ENCODE peak calls at places on chromosomes 6 and 20, in seven cellular contexts. One of them, this sample, is unnamed.
A peak's percentile ranks its signal among the peaks of the same experiment; 100 is the strongest.

GRCh38 chr6:4941782-4942672 is 61.8 kb downstream of the RPP40 start:
- DNase-seq in lung: peak; percentile 46
- DNase-seq in gastrocnemius medialis: peak; percentile 76
- DNase-seq in AG04450: peak; percentile 85
- DNase-seq in WERI-Rb-1: no peak
- DNase-seq in activated CD8-positive, alpha-beta T cell treated with anti-CD3 and anti-CD28 coated beads for 36 hours: peak; percentile 65
- DNase-seq in NB4: peak; percentile 91
- DNase-seq in this sample: peak; percentile 78

GRCh38 chr6:132199343-132199742 is 201.9 kb downstream of the MOXD1 start:
- DNase-seq in lung: no peak
- DNase-seq in gastrocnemius medialis: no peak
- DNase-seq in AG04450: no peak
- DNase-seq in WERI-Rb-1: no peak
- DNase-seq in activated CD8-positive, alpha-beta T cell treated with anti-CD3 and anti-CD28 coated beads for 36 hours: no peak
- DNase-seq in NB4: no peak
- DNase-seq in this sample: no peak

GRCh38 chr6:95325858-95326257 is 251.5 kb upstream of the MANEA start:
- DNase-seq in lung: no peak
- DNase-seq in gastrocnemius medialis: no peak
- DNase-seq in AG04450: no peak
- DNase-seq in WERI-Rb-1: no peak
- DNase-seq in activated CD8-positive, alpha-beta T cell treated with anti-CD3 and anti-CD28 coated beads for 36 hours: no peak
- DNase-seq in NB4: no peak
- DNase-seq in this sample: no peak

GRCh38 chr6:30547454-30547853 is 8.8 kb downstream of the GNL1 start:
- DNase-seq in lung: no peak
- DNase-seq in gastrocnemius medialis: no peak
- DNase-seq in AG04450: no peak
- DNase-seq in WERI-Rb-1: no peak
- DNase-seq in activated CD8-positive, alpha-beta T cell treated with anti-CD3 and anti-CD28 coated beads for 36 hours: no peak
- DNase-seq in NB4: no peak
- DNase-seq in this sample: no peak

GRCh38 chr6:142695016-142695415 is 250.0 kb downstream of the HIVEP2 start:
- DNase-seq in lung: no peak
- DNase-seq in gastrocnemius medialis: no peak
- DNase-seq in AG04450: no peak
- DNase-seq in WERI-Rb-1: no peak
- DNase-seq in activated CD8-positive, alpha-beta T cell treated with anti-CD3 and anti-CD28 coated beads for 36 hours: no peak
- DNase-seq in NB4: no peak
- DNase-seq in this sample: no peak

GRCh38 chr6:46381057-46381456 is 110.2 kb downstream of the RCAN2 start:
- DNase-seq in lung: no peak
- DNase-seq in gastrocnemius medialis: no peak
- DNase-seq in AG04450: no peak
- DNase-seq in WERI-Rb-1: no peak
- DNase-seq in activated CD8-positive, alpha-beta T cell treated with anti-CD3 and anti-CD28 coated beads for 36 hours: no peak
- DNase-seq in NB4: no peak
- DNase-seq in this sample: no peak

GRCh38 chr6:14681699-14682487 is 564.0 kb upstream of the JARID2 start:
- DNase-seq in lung: no peak
- DNase-seq in gastrocnemius medialis: no peak
- DNase-seq in AG04450: no peak
- DNase-seq in WERI-Rb-1: no peak
- DNase-seq in activated CD8-positive, alpha-beta T cell treated with anti-CD3 and anti-CD28 coated beads for 36 hours: no peak
- DNase-seq in NB4: peak; percentile 87
- DNase-seq in this sample: no peak

GRCh38 chr20:43138061-43138860 is 51.4 kb downstream of the PTPRT start:
- DNase-seq in lung: no peak
- DNase-seq in gastrocnemius medialis: no peak
- DNase-seq in AG04450: no peak
- DNase-seq in WERI-Rb-1: no peak
- DNase-seq in activated CD8-positive, alpha-beta T cell treated with anti-CD3 and anti-CD28 coated beads for 36 hours: no peak
- DNase-seq in NB4: no peak
- DNase-seq in this sample: no peak

GRCh38 chr6:150418825-150419594 is 50.2 kb downstream of the IYD start:
- DNase-seq in lung: peak; percentile 61
- DNase-seq in gastrocnemius medialis: no peak
- DNase-seq in AG04450: no peak
- DNase-seq in WERI-Rb-1: peak; percentile 57
- DNase-seq in activated CD8-positive, alpha-beta T cell treated with anti-CD3 and anti-CD28 coated beads for 36 hours: peak; percentile 74
- DNase-seq in NB4: peak; percentile 41
- DNase-seq in this sample: peak; percentile 57

GRCh38 chr6:137492771-137493217 is 1.4 kb downstream of the OLIG3 start:
- DNase-seq in lung: no peak
- DNase-seq in gastrocnemius medialis: no peak
- DNase-seq in AG04450: no peak
- DNase-seq in WERI-Rb-1: no peak
- DNase-seq in activated CD8-positive, alpha-beta T cell treated with anti-CD3 and anti-CD28 coated beads for 36 hours: no peak
- DNase-seq in NB4: no peak
- DNase-seq in this sample: no peak
- TF ChIP-seq CTCF in lung: no peak
- TF ChIP-seq CTCF in gastrocnemius medialis: no peak
- TF ChIP-seq CTCF in AG04450: no peak
- TF ChIP-seq CTCF in WERI-Rb-1: no peak
- TF ChIP-seq CTCF in activated CD8-positive, alpha-beta T cell treated with anti-CD3 and anti-CD28 coated beads for 36 hours: no peak
- TF ChIP-seq CTCF in NB4: no peak
- TF ChIP-seq CTCF in this sample: no peak

GRCh38 chr6:44571510-44571909 is 184.0 kb downstream of the CDC5L start:
- DNase-seq in lung: no peak
- DNase-seq in gastrocnemius medialis: no peak
- DNase-seq in AG04450: no peak
- DNase-seq in WERI-Rb-1: no peak
- DNase-seq in activated CD8-positive, alpha-beta T cell treated with anti-CD3 and anti-CD28 coated beads for 36 hours: no peak
- DNase-seq in NB4: no peak
- DNase-seq in this sample: no peak
- TF ChIP-seq CTCF in lung: no peak
- TF ChIP-seq CTCF in gastrocnemius medialis: no peak
- TF ChIP-seq CTCF in AG04450: no peak
- TF ChIP-seq CTCF in WERI-Rb-1: peak; percentile 23
- TF ChIP-seq CTCF in activated CD8-positive, alpha-beta T cell treated with anti-CD3 and anti-CD28 coated beads for 36 hours: no peak
- TF ChIP-seq CTCF in NB4: no peak
- TF ChIP-seq CTCF in this sample: no peak

GRCh38 chr6:23031986-23032385 is 462.6 kb downstream of the HDGFL1 start:
- DNase-seq in lung: no peak
- DNase-seq in gastrocnemius medialis: no peak
- DNase-seq in AG04450: no peak
- DNase-seq in WERI-Rb-1: no peak
- DNase-seq in activated CD8-positive, alpha-beta T cell treated with anti-CD3 and anti-CD28 coated beads for 36 hours: no peak
- DNase-seq in NB4: no peak
- DNase-seq in this sample: no peak
- TF ChIP-seq CTCF in lung: no peak
- TF ChIP-seq CTCF in gastrocnemius medialis: no peak
- TF ChIP-seq CTCF in AG04450: peak; percentile 19
- TF ChIP-seq CTCF in WERI-Rb-1: no peak
- TF ChIP-seq CTCF in activated CD8-positive, alpha-beta T cell treated with anti-CD3 and anti-CD28 coated beads for 36 hours: no peak
- TF ChIP-seq CTCF in NB4: no peak
- TF ChIP-seq CTCF in this sample: no peak

DNA sequence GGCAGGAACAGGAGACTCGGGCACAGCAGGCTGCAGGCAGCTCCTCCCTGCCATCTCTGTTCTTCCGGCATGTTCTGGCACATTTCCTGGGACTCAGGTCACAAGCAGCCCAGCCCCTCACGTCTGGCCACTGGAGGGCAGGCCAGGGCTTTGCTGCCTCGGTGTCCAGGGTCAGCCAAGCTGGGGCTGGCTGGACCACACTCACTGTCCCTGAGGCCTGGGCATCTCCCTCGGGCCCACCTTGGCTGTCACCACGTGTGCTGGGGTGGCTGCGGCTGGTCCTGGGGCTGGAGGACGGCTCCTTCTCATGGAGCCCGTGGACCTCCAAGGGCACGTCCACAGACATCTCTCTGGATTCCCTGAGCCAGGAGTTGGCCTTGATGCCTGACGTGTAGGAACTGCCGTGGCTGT is 18.5 kb downstream of the FRMD1 start:
- DNase-seq in lung: no peak
- DNase-seq in gastrocnemius medialis: peak; percentile 26
- DNase-seq in AG04450: peak; percentile 16
- DNase-seq in WERI-Rb-1: peak; percentile 86
- DNase-seq in activated CD8-positive, alpha-beta T cell treated with anti-CD3 and anti-CD28 coated beads for 36 hours: no peak
- DNase-seq in NB4: no peak
- DNase-seq in this sample: no peak
- TF ChIP-seq CTCF in lung: no peak
- TF ChIP-seq CTCF in gastrocnemius medialis: peak; percentile 53
- TF ChIP-seq CTCF in AG04450: peak; percentile 57
- TF ChIP-seq CTCF in WERI-Rb-1: peak; percentile 96
- TF ChIP-seq CTCF in activated CD8-positive, alpha-beta T cell treated with anti-CD3 and anti-CD28 coated beads for 36 hours: no peak
- TF ChIP-seq CTCF in NB4: peak; percentile 7
- TF ChIP-seq CTCF in this sample: no peak

GRCh38 chr20:18904192-18904591 is 90.6 kb downstream of the SCP2D1 start:
- DNase-seq in lung: no peak
- DNase-seq in gastrocnemius medialis: no peak
- DNase-seq in AG04450: no peak
- DNase-seq in WERI-Rb-1: no peak
- DNase-seq in activated CD8-positive, alpha-beta T cell treated with anti-CD3 and anti-CD28 coated beads for 36 hours: no peak
- DNase-seq in NB4: peak; percentile 8
- DNase-seq in this sample: no peak

GRCh38 chr20:18907353-18907752 is 93.8 kb downstream of the SCP2D1 start:
- DNase-seq in lung: no peak
- DNase-seq in gastrocnemius medialis: no peak
- DNase-seq in AG04450: no peak
- DNase-seq in WERI-Rb-1: no peak
- DNase-seq in activated CD8-positive, alpha-beta T cell treated with anti-CD3 and anti-CD28 coated beads for 36 hours: no peak
- DNase-seq in NB4: no peak
- DNase-seq in this sample: no peak

GRCh38 chr20:18906046-18906445 is 92.5 kb downstream of the SCP2D1 start:
- DNase-seq in lung: no peak
- DNase-seq in gastrocnemius medialis: no peak
- DNase-seq in AG04450: no peak
- DNase-seq in WERI-Rb-1: no peak
- DNase-seq in activated CD8-positive, alpha-beta T cell treated with anti-CD3 and anti-CD28 coated beads for 36 hours: no peak
- DNase-seq in NB4: no peak
- DNase-seq in this sample: no peak

GRCh38 chr20:18902181-18902725 is 88.7 kb downstream of the SCP2D1 start:
- DNase-seq in lung: no peak
- DNase-seq in gastrocnemius medialis: no peak
- DNase-seq in AG04450: no peak
- DNase-seq in WERI-Rb-1: no peak
- DNase-seq in activated CD8-positive, alpha-beta T cell treated with anti-CD3 and anti-CD28 coated beads for 36 hours: no peak
- DNase-seq in NB4: no peak
- DNase-seq in this sample: no peak

DNA sequence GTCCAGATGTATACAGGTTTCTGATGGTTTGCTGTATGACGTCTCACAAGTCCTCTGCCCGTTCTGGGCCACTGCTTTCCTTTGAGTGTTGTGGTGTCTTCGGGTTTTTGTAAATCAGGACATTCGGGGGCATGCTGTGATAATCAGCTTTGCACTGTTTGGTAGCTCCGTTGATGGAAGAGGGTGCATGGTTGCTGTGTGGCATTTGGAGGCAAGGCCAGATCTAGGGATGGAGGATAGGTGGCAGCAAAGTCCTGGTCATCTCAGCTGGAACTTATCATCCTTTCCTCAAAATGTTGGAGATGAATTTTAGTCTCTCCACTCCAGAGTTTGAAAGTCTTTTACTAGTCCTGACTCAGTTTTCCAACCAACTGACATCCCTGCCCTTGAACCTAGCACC is 91.0 kb downstream of the SCP2D1 start:
- DNase-seq in lung: no peak
- DNase-seq in gastrocnemius medialis: no peak
- DNase-seq in AG04450: no peak
- DNase-seq in WERI-Rb-1: peak; percentile 6
- DNase-seq in activated CD8-positive, alpha-beta T cell treated with anti-CD3 and anti-CD28 coated beads for 36 hours: no peak
- DNase-seq in NB4: peak; percentile 45
- DNase-seq in this sample: peak; percentile 9
- TF ChIP-seq CTCF in lung: no peak
- TF ChIP-seq CTCF in gastrocnemius medialis: peak; percentile 11
- TF ChIP-seq CTCF in AG04450: no peak
- TF ChIP-seq CTCF in WERI-Rb-1: peak; percentile 27
- TF ChIP-seq CTCF in activated CD8-positive, alpha-beta T cell treated with anti-CD3 and anti-CD28 coated beads for 36 hours: no peak
- TF ChIP-seq CTCF in NB4: peak; percentile 28
- TF ChIP-seq CTCF in this sample: peak; percentile 20

This sample was measured in GM12865.